ENCODE peak calls at places on chromosomes 4 and X, in seven cellular contexts. I is CD4-positive, CD25-positive, alpha-beta regulatory T cell; Q is CD8-positive, alpha-beta memory T cell; G is GM23248; H is tibial artery; N is A549; A is right cardiac atrium. W is an unnamed sample.

GRCh38 chr4:78669453-78669852 is 106.7 kb upstream of the BMP2K start:
- DNase-seq in A (no peak), I (no peak), G (no peak), H (no peak), Q (no peak), N (peak; percentile 17), W (no peak)

GRCh38 chr4:145602129-145602760 is 16.9 kb upstream of the MMAA start:
- DNase-seq in A (no peak), Q (no peak), H (no peak), N (no peak), G (no peak), I (no peak), W (no peak)

GRCh38 chrX:9927638-9928037 is 39.5 kb upstream of the CLDN34 start:
- DNase-seq in N (no peak), I (no peak), G (no peak), A (no peak), H (no peak), Q (no peak), W (no peak)

GRCh38 chr4:53916431-53916889 is 147.9 kb downstream of the CHIC2 start:
- DNase-seq in Q (no peak), I (no peak), G (peak; percentile 78), N (no peak), A (no peak), H (no peak), W (no peak)

GRCh38 chrX:816411-816810 is 185.8 kb downstream of the SHOX start:
- DNase-seq in Q (no peak), N (no peak), A (no peak), H (no peak), I (no peak), G (no peak), W (no peak)

GRCh38 chr4:108045687-108046024 is 56.0 kb downstream of the HADH start:
- DNase-seq in A (peak; percentile 79), Q (peak; percentile 58), H (no peak), N (no peak), G (peak; percentile 52), I (no peak), W (peak; percentile 34)

GRCh38 chrX:65591206-65591605 is 56.6 kb upstream of the LAS1L start:
- DNase-seq in N (no peak), G (no peak), A (no peak), Q (no peak), H (no peak), I (no peak), W (no peak)

GRCh38 chrX:2501246-2502102 is 698 bp upstream of the DHRSX start:
- DNase-seq in N (no peak), Q (no peak), A (peak; percentile 53), I (no peak), G (no peak), H (no peak), W (no peak)

GRCh38 chr4:10457255-10457801 is at the start of gene ZNF518B:
- DNase-seq in A (peak; percentile 90), Q (peak; percentile 88), I (peak; percentile 82), N (peak; percentile 52), H (peak; percentile 67), G (peak; percentile 83), W (peak; percentile 81)

GRCh38 chr4:154744341-154744948 is 645 bp downstream of the LRAT start:
- DNase-seq in I (no peak), A (no peak), G (no peak), H (no peak), N (no peak), Q (no peak), W (no peak)
- H3K4me3 ChIP-seq in I (no peak overlapping the region), A (peak overlapping the region; percentile 44), G (no peak overlapping the region), H (peak overlapping the region; percentile 46), N (peak overlapping the region; percentile 48), Q (peak overlapping the region; percentile 14), W (peak overlapping the region; percentile 62)

DNA sequence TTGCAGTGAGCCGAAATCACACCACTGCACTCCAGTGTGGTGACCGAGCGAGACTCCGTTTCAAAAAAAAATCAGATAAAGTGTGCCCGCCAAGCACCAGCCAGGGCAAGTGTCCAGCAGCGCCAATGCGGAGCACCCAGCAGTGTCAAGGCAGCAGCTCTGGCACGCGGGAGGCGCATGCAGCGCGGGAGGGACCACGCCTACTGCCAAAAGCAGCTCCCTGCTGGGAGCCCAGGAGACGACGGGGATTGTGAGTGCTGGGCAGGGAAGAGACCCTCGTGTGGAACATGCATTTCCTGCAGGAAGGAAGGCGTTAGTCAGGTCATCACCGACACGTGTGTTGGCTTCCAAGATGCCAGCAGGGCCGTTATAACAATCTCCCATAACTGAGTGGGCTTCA is 10.4 kb downstream of the FAM53A start:
- DNase-seq in I (no peak), H (no peak), N (no peak), Q (no peak), G (no peak), A (no peak), W (no peak)
- H3K27ac ChIP-seq in I (no peak overlapping the region), H (no peak overlapping the region), N (no peak overlapping the region), Q (no peak overlapping the region), G (no peak overlapping the region), A (no peak overlapping the region), W (no peak overlapping the region)

DNA sequence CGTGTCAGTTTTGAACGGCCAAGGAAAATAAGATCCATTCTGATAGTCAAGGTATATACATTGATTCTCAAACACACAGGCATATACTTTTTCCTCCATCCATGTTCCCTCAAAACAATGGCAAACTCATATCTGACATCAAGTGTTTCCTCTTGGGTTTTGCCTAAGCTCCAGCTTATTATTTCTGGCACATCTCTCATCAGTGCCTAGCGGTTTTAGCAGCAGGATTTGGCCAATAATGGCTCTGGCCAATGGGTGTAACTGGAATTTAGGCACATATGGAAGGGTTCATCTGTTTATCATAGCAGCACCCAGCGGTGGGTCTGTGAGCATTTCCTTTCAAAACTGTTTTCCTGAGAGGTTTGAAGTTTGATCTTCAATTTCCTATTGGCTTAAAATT is 161.6 kb upstream of the TLL1 start:
- DNase-seq in N (no peak), H (no peak), A (no peak), Q (no peak), G (no peak), I (no peak), W (no peak)
- H3K4me1 ChIP-seq in N (no peaks in the 10 kb centered on the region), H (peaks cover 8% of the 10 kb centered on the region), A (no peaks in the 10 kb centered on the region), Q (no peaks in the 10 kb centered on the region), G (no peaks in the 10 kb centered on the region), I (no peaks in the 10 kb centered on the region), W (no peaks in the 10 kb centered on the region)

GRCh38 chrX:28586291-28586690 is 955 bp upstream of the IL1RAPL1 start:
- DNase-seq in A (peak; percentile 33), I (no peak), N (no peak), H (no peak), Q (no peak), G (no peak), W (no peak)

GRCh38 chrX:28585767-28586166 is 1.5 kb upstream of the IL1RAPL1 start:
- DNase-seq in A (no peak), I (no peak), G (no peak), N (no peak), Q (no peak), H (no peak), W (no peak)

GRCh38 chrX:28589048-28589447 is 1.8 kb downstream of the IL1RAPL1 start:
- DNase-seq in I (no peak), G (no peak), Q (no peak), A (no peak), H (no peak), N (no peak), W (no peak)

GRCh38 chrX:28584025-28584424 is 3.2 kb upstream of the IL1RAPL1 start:
- DNase-seq in H (no peak), Q (no peak), A (no peak), I (no peak), N (no peak), G (no peak), W (no peak)

GRCh38 chrX:28586891-28587635 is at the start of gene IL1RAPL1:
- DNase-seq in N (peak; percentile 5), G (peak; percentile 38), I (no peak), Q (no peak), A (no peak), H (no peak), W (no peak)
- H3K4me3 ChIP-seq in N (peak within 1 kb of the TSS; percentile 19), G (peak within 1 kb of the TSS; percentile 58), I (no peak within 1 kb of the TSS), Q (no peak within 1 kb of the TSS), A (peak within 1 kb of the TSS; percentile 58), H (peak within 1 kb of the TSS; percentile 12), W (peak within 1 kb of the TSS; percentile 48)

GRCh38 chr4:137531121-137531520 is 1.2 kb downstream of the PCDH18 start:
- DNase-seq in A (peak; percentile 51), G (peak; percentile 83), I (no peak), Q (no peak), H (no peak), N (no peak), W (no peak)

GRCh38 chr4:137526681-137527080 is 5.6 kb downstream of the PCDH18 start:
- DNase-seq in Q (no peak), A (no peak), I (no peak), N (no peak), H (no peak), G (peak; percentile 52), W (no peak)

GRCh38 chr4:137530176-137530575 is 2.1 kb downstream of the PCDH18 start:
- DNase-seq in Q (no peak), N (no peak), I (no peak), H (no peak), G (peak; percentile 91), A (no peak), W (no peak)

GRCh38 chr4:137531951-137532868 is at the start of gene PCDH18:
- DNase-seq in Q (peak; percentile 4), A (peak; percentile 94), N (no peak), G (peak; percentile 96), I (peak; percentile 1), H (peak; percentile 97), W (peak; percentile 84)

GRCh38 chr4:137529432-137529831 is 2.9 kb downstream of the PCDH18 start:
- DNase-seq in N (no peak), I (no peak), H (no peak), A (no peak), Q (no peak), G (no peak), W (no peak)
- H3K27ac ChIP-seq in N (no peak overlapping the region), I (no peak overlapping the region), H (peak overlapping the region; percentile 90), A (no peak overlapping the region), Q (no peak overlapping the region), G (peak overlapping the region; percentile 88), W (no peak overlapping the region)

GRCh38 chr4:43351970-43352806 is 459.7 kb downstream of the GRXCR1 start:
- DNase-seq in Q (no peak), A (no peak), H (no peak), G (no peak), I (no peak), N (no peak), W (no peak)

GRCh38 chr4:43352859-43353258 is 460.3 kb downstream of the GRXCR1 start:
- DNase-seq in I (no peak), A (no peak), G (no peak), H (no peak), Q (no peak), N (no peak), W (no peak)

GRCh38 chr4:43357252-43357974 is 464.9 kb downstream of the GRXCR1 start:
- DNase-seq in Q (no peak), I (no peak), G (no peak), A (no peak), N (no peak), H (no peak), W (no peak)

GRCh38 chr4:43356786-43357185 is 464.3 kb downstream of the GRXCR1 start:
- DNase-seq in G (no peak), Q (no peak), H (no peak), A (no peak), I (no peak), N (no peak), W (no peak)

GRCh38 chr4:43353552-43353951 is 461.0 kb downstream of the GRXCR1 start:
- DNase-seq in I (no peak), G (no peak), Q (no peak), N (no peak), A (no peak), H (no peak), W (no peak)
- H3K4me1 ChIP-seq in I (no peaks in the 10 kb centered on the region), G (peaks cover 5% of the 10 kb centered on the region), Q (no peaks in the 10 kb centered on the region), N (no peaks in the 10 kb centered on the region), A (no peaks in the 10 kb centered on the region), H (no peaks in the 10 kb centered on the region), W (no peaks in the 10 kb centered on the region)